ENCODE peak calls at places on chromosomes 2 and 18, in five cellular contexts. One of them, this sample, is unnamed.

GRCh38 chr18:23502516-23503037 is 734 bp upstream of the RMC1 start:
- DNase-seq in MM.1S: no peak
- DNase-seq in IMR-90: no peak
- DNase-seq in GM23248: no peak
- DNase-seq in PC-9: no peak
- DNase-seq in this sample: peak

GRCh38 chr2:182064024-182064880 is 78.6 kb downstream of the PPP1R1C start:
- DNase-seq in MM.1S: no peak
- DNase-seq in IMR-90: peak
- DNase-seq in GM23248: no peak
- DNase-seq in PC-9: no peak
- DNase-seq in this sample: no peak

GRCh38 chr18:56900195-56901094 is 246.4 kb upstream of the BOD1L2 start:
- DNase-seq in MM.1S: no peak
- DNase-seq in IMR-90: no peak
- DNase-seq in GM23248: no peak
- DNase-seq in PC-9: no peak
- DNase-seq in this sample: no peak

GRCh38 chr2:108257757-108258331 is 18.1 kb downstream of the SULT1C3 start:
- DNase-seq in MM.1S: no peak
- DNase-seq in IMR-90: peak
- DNase-seq in GM23248: peak
- DNase-seq in PC-9: no peak
- DNase-seq in this sample: no peak

GRCh38 chr18:10329116-10329515 is 125.3 kb upstream of the APCDD1 start:
- DNase-seq in MM.1S: no peak
- DNase-seq in IMR-90: peak
- DNase-seq in GM23248: peak
- DNase-seq in PC-9: no peak
- DNase-seq in this sample: no peak

GRCh38 chr2:71736091-71736878 is 282.9 kb downstream of the DYSF start:
- DNase-seq in MM.1S: no peak
- DNase-seq in IMR-90: no peak
- DNase-seq in GM23248: no peak
- DNase-seq in PC-9: no peak
- DNase-seq in this sample: no peak

GRCh38 chr2:64989982-64990614 is 899 bp downstream of the SLC1A4 start:
- DNase-seq in MM.1S: peak
- DNase-seq in IMR-90: no peak
- DNase-seq in GM23248: peak
- DNase-seq in PC-9: no peak
- DNase-seq in this sample: no peak

GRCh38 chr2:67694464-67694863 is 297.3 kb downstream of the ETAA1 start:
- DNase-seq in MM.1S: peak
- DNase-seq in IMR-90: no peak
- DNase-seq in GM23248: no peak
- DNase-seq in PC-9: no peak
- DNase-seq in this sample: peak

GRCh38 chr2:17518212-17519154 is at the start of gene RAD51AP2:
- DNase-seq in MM.1S: peak
- DNase-seq in IMR-90: peak
- DNase-seq in GM23248: peak
- DNase-seq in PC-9: peak
- DNase-seq in this sample: peak

GRCh38 chr2:44776924-44777480 is 164.5 kb upstream of the SIX3 start:
- DNase-seq in MM.1S: no peak
- DNase-seq in IMR-90: no peak
- DNase-seq in GM23248: no peak
- DNase-seq in PC-9: no peak
- DNase-seq in this sample: no peak

GRCh38 chr2:104746299-104746698 is 107.6 kb upstream of the POU3F3 start:
- DNase-seq in MM.1S: no peak
- DNase-seq in IMR-90: no peak
- DNase-seq in GM23248: no peak
- DNase-seq in PC-9: no peak
- DNase-seq in this sample: no peak

DNA sequence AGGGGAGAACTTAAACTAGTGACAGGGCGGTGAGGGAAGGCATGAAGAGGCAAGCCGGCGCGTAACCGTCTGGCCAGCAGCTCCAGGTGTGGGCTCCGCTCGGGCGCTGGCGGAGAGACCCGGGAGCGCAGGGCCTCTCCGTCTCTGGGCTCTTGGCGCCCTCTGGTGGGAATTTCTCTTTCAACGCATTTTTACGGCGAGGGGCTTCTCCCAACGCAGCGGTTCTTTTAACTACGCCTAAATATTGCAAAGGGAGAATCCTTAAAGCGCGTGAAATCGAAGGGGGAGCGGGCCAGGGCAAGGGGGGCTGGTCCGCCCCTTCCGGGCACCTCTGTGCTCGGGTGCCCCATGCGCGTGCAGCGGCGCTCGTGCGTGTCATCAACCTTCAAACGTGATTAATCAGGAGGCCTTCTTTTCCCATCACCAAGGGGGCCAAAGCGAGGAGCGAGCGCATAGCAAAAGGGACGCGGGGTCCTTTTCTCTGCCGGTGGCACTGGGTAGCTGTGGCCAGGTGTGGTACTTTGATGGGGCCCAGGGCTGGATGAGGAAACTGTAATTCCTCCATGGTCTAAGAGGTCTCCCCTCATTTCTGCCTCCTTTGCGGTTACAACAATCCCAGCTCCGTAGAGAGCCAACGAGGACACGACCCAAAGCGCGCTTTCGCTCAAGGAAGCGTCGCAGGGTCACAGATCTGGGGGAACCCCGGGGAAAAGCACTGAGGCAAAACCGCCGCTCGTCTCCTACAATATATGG is 765 bp upstream of the GAD1 start:
- DNase-seq in MM.1S: peak
- DNase-seq in IMR-90: peak
- DNase-seq in GM23248: peak
- DNase-seq in PC-9: peak
- DNase-seq in this sample: peak
- H3K27ac ChIP-seq in MM.1S: no peak
- H3K27ac ChIP-seq in IMR-90: no peak
- H3K27ac ChIP-seq in GM23248: no peak
- H3K27ac ChIP-seq in PC-9: no peak
- H3K27ac ChIP-seq in this sample: no peak

GRCh38 chr2:86017901-86018896 is 87.5 kb downstream of the POLR1A start:
- DNase-seq in MM.1S: no peak
- DNase-seq in IMR-90: peak
- DNase-seq in GM23248: no peak
- DNase-seq in PC-9: peak
- DNase-seq in this sample: no peak

GRCh38 chr2:86016581-86016980 is 89.1 kb downstream of the POLR1A start:
- DNase-seq in MM.1S: no peak
- DNase-seq in IMR-90: no peak
- DNase-seq in GM23248: no peak
- DNase-seq in PC-9: no peak
- DNase-seq in this sample: no peak

GRCh38 chr2:86015006-86015405 is 90.7 kb downstream of the POLR1A start:
- DNase-seq in MM.1S: no peak
- DNase-seq in IMR-90: no peak
- DNase-seq in GM23248: no peak
- DNase-seq in PC-9: no peak
- DNase-seq in this sample: no peak

GRCh38 chr2:86014493-86014892 is 91.2 kb downstream of the POLR1A start:
- DNase-seq in MM.1S: no peak
- DNase-seq in IMR-90: no peak
- DNase-seq in GM23248: no peak
- DNase-seq in PC-9: no peak
- DNase-seq in this sample: no peak

DNA sequence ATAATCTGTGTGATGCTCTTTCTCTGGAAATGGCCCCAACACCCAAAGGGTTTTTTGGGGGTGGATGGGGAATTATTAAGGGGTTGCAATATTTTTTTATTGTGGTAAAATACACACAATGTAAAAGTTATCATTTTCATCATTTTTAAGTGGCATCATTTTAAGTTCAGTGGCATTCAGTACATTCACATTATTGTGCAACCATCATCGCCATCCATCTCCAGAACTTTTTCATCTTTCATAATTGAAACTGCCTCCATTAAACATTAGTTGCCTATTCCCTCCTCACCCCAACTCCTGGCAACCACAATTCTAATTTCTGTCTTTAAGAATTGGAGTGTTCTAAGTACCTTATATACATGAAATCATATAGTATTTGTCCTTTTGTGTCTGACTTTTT is 90.0 kb downstream of the POLR1A start:
- DNase-seq in MM.1S: no peak
- DNase-seq in IMR-90: no peak
- DNase-seq in GM23248: no peak
- DNase-seq in PC-9: no peak
- DNase-seq in this sample: no peak
- H2AFZ ChIP-seq in MM.1S: no peak
- H2AFZ ChIP-seq in IMR-90: no peak
- H2AFZ ChIP-seq in GM23248: no peak
- H2AFZ ChIP-seq in PC-9: no peak
- H2AFZ ChIP-seq in this sample: no peak

GRCh38 chr2:237863659-237864029 is 4.2 kb downstream of the RAMP1 start:
- DNase-seq in MM.1S: no peak
- DNase-seq in IMR-90: no peak
- DNase-seq in GM23248: no peak
- DNase-seq in PC-9: no peak
- DNase-seq in this sample: no peak
- H3K27ac ChIP-seq in MM.1S: no peak
- H3K27ac ChIP-seq in IMR-90: no peak
- H3K27ac ChIP-seq in GM23248: no peak
- H3K27ac ChIP-seq in PC-9: peak
- H3K27ac ChIP-seq in this sample: no peak

GRCh38 chr2:42012137-42012536 is 35.7 kb upstream of the PKDCC start:
- DNase-seq in MM.1S: no peak
- DNase-seq in IMR-90: no peak
- DNase-seq in GM23248: no peak
- DNase-seq in PC-9: no peak
- DNase-seq in this sample: no peak

GRCh38 chr2:42007596-42007995 is 40.2 kb upstream of the PKDCC start:
- DNase-seq in MM.1S: no peak
- DNase-seq in IMR-90: no peak
- DNase-seq in GM23248: no peak
- DNase-seq in PC-9: no peak
- DNase-seq in this sample: no peak

GRCh38 chr2:42008241-42008911 is 39.4 kb upstream of the PKDCC start:
- DNase-seq in MM.1S: no peak
- DNase-seq in IMR-90: peak
- DNase-seq in GM23248: peak
- DNase-seq in PC-9: no peak
- DNase-seq in this sample: no peak

GRCh38 chr2:42010743-42011298 is 37.0 kb upstream of the PKDCC start:
- DNase-seq in MM.1S: no peak
- DNase-seq in IMR-90: peak
- DNase-seq in GM23248: peak
- DNase-seq in PC-9: peak
- DNase-seq in this sample: peak

GRCh38 chr2:42009657-42010580 is 37.9 kb upstream of the PKDCC start:
- DNase-seq in MM.1S: peak
- DNase-seq in IMR-90: peak
- DNase-seq in GM23248: peak
- DNase-seq in PC-9: no peak
- DNase-seq in this sample: no peak
- H2AFZ ChIP-seq in MM.1S: no peak
- H2AFZ ChIP-seq in IMR-90: peak
- H2AFZ ChIP-seq in GM23248: peak
- H2AFZ ChIP-seq in PC-9: no peak
- H2AFZ ChIP-seq in this sample: no peak

DNA sequence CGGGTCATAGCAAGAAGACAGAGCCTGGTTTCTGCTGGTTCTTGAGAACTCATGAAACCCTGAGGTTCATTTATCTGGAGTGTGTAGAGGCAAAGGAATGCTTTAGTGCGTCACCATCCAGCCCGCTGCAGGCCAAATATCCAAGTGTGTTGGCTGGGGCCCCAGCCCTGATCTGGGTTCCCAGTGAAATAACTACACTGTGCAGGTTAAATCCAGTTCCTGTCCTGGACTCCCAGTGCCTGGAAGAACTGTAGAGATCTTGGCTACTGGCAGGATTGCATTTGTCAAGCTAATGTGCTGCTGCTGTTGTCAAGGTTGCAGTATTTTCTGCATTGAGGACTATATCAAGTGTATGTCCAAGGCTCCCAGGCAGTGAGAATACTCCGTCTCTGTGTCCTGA is 89.9 kb downstream of the MAPK4 start:
- DNase-seq in MM.1S: no peak
- DNase-seq in IMR-90: peak
- DNase-seq in GM23248: peak
- DNase-seq in PC-9: no peak
- DNase-seq in this sample: no peak
- H3K27ac ChIP-seq in MM.1S: no peak
- H3K27ac ChIP-seq in IMR-90: no peak
- H3K27ac ChIP-seq in GM23248: no peak
- H3K27ac ChIP-seq in PC-9: no peak
- H3K27ac ChIP-seq in this sample: no peak

GRCh38 chr2:30265441-30266015 is 34.2 kb downstream of the LBH start:
- DNase-seq in MM.1S: no peak
- DNase-seq in IMR-90: peak
- DNase-seq in GM23248: peak
- DNase-seq in PC-9: no peak
- DNase-seq in this sample: peak
- H2AFZ ChIP-seq in MM.1S: no peak
- H2AFZ ChIP-seq in IMR-90: peak
- H2AFZ ChIP-seq in GM23248: peak
- H2AFZ ChIP-seq in PC-9: no peak
- H2AFZ ChIP-seq in this sample: peak

GRCh38 chr18:36672437-36673344 is 156.1 kb downstream of the TPGS2 start:
- DNase-seq in MM.1S: peak
- DNase-seq in IMR-90: peak
- DNase-seq in GM23248: peak
- DNase-seq in PC-9: peak
- DNase-seq in this sample: peak
- H3K27ac ChIP-seq in MM.1S: peak
- H3K27ac ChIP-seq in IMR-90: peak
- H3K27ac ChIP-seq in GM23248: peak
- H3K27ac ChIP-seq in PC-9: no peak
- H3K27ac ChIP-seq in this sample: peak

This sample was measured in osteoblast.